ENCODE peak calls at places on chromosomes 3 and 15, in five cellular contexts. V is psoas muscle, L is Peyer's patch, O is cardiac muscle cell, P is IMR-90. I is an unnamed sample. For H3K36me3, the result is how much of the 10 kb centered on the place peaks cover.

GRCh38 chr15:74170083-74170844 is 3.2 kb upstream of the ISLR start:
- DNase-seq in V (no peak), L (no peak), P (no peak), O (no peak), I (no peak)

GRCh38 chr15:32646304-32646703 is 4.8 kb downstream of the SCG5 start:
- DNase-seq in V (no peak), L (no peak), O (peak), P (no peak), I (no peak)

GRCh38 chr3:10855083-10855870 is 39.2 kb downstream of the SLC6A11 start:
- DNase-seq in V (no peak), O (no peak), P (no peak), L (no peak), I (no peak)

GRCh38 chr15:74768771-74769342 is 13.0 kb upstream of the CSK start:
- DNase-seq in O (peak), V (no peak), P (peak), L (peak), I (peak)

GRCh38 chr15:91426412-91426811 is 326.4 kb downstream of the SV2B start:
- DNase-seq in V (no peak), O (no peak), P (no peak), L (no peak), I (no peak)

GRCh38 chr15:25236861-25237155 is 202.0 kb downstream of the UBE3A start:
- DNase-seq in L (no peak), O (no peak), P (no peak), V (no peak), I (no peak)

GRCh38 chr3:194769020-194769643 is 83.4 kb downstream of the FAM43A start:
- DNase-seq in O (peak), V (peak), P (peak), L (peak), I (peak)

GRCh38 chr3:171328419-171329082 is 131.7 kb downstream of the TNIK start:
- DNase-seq in V (no peak), L (no peak), O (no peak), P (no peak), I (no peak)

GRCh38 chr3:185069583-185070030 is 83.3 kb downstream of the C3orf70 start:
- DNase-seq in O (peak), L (peak), V (no peak), P (no peak), I (no peak)

DNA sequence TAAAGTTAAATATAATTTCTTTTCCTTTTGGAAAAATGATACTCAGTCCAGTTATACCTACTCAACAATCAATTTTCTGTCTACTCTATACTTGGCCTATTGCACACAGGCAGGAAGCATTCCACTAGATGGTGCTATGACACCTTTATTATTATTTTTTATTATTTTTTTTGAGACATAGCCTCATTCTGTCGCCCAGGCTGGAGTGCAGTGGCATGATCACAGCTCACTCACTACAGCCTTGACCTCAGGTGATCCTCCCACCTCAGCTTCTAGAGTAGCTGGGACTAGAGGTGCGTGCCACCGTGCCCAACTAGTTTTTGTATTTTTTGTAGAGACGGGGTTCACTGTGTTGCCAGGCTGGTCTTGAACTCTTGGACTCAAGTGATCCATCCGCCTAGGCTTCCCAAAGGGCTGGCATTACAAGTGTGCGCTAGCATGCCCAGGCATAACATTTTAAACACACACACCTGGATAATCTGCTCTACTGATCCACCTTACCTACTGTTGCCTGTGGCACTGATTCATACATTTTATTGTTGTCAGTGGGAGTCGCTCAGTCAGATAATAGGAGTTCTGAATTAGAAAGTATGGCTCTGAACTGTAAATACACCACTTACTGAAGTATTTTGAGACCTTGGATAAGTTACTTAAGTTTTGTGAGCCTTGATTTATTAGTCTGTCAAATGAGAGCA is 56.2 kb downstream of the EIF3J start:
- DNase-seq in L (no peak), V (no peak), O (no peak), P (no peak), I (no peak)
- H3K36me3 ChIP-seq in L (half or more), V (half or more), O (half or more), P (under half), I (under half)

DNA sequence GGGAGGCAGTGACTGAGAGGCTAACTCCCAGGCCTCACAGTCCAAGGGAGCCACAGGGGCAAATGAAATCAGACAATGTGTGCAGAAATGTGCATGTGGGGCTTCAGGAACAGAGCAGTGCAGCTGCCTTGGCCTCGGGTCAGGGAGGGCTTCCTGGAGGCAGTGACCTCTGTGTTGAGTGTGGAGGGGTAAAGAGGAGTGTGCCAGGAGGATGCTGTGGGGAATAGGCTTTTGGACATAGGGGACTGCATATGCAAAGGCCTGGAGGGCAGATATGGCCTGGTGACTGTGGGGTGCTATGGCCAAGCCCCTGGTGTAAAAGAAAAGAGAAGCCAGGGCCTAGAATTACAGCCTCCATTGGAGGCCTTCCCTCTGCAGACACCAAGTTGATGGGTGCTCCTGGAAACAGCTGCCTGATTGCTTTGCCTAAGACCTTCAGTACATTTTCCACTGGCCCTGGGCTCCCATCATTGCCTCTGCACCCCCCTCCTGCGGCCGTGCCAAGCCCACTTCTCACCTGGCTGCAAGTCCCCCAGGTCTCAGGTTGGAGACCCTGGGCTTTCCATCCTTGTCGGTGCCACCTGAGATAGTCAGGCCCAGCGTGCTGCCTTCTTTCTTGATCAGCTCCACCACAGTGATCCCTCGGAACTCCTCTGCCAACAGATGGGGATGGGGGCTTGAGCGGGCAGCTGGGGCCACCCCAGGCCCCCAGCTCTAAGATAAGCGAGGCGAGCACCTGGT is 15.1 kb downstream of the GRIP2 start:
- DNase-seq in O (no peak), P (no peak), V (no peak), L (no peak), I (peak)
- H3K4me3 ChIP-seq in O (no peak), P (no peak), V (peak), L (no peak), I (no peak)

DNA sequence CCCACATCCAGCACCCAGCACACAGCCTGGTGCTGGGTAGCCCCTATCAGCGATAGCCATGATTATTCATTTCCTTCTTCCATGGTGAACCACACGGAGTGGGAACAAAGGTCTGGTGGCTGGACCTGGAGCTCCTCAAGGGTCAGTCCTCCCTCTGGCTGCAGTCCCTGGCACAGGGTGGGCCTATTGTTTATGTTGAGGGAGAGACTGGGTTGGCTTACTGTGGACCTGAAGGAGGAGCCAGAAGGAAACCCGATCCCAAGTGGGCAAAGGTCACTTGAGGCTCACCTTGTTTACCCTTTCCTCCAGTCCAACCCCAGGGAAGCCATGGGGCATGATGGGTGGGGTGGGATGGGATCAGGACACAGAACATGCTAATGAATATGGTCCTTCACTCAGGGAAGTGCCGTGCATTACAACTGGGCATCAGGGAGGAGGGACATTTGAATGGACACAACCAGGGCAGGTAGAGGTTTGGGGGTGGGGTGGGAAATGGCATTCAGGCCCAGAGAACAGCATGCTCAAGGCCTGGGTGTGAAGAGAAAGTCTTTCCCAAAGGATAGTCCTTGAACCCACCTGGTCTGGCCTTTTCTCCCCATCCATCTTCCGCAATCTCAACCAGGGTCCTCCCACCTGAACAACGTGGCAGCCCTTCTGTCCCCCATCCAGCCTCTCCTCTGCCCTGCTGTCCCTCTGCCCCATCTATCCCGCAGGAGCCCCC is 1.4 kb upstream of the PRKCD start:
- DNase-seq in O (no peak), V (no peak), P (no peak), L (peak), I (peak)
- TF ChIP-seq CTCF in O (no peak), V (no peak), P (no peak), L (no peak), I (no peak)

DNA sequence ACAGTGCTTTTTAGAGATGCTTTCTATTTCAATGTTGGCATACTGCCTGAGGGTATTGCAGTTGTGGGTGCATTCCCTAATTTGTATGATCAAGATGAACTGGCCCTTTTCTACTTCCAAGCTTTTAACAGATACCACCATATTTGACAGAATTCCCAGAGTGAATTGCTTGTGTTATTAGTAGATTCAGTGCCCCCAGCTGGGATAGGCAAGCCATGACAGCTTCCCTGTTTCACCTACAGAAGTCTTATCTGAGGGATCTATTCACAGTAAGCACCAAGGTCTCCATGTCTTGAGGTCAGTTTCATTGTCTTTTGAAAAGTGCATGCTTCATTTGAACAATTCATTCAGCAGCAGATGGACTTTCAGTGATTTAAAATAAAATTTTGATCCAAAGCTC is 68.8 kb upstream of the GOLGA6B start:
- DNase-seq in V (no peak), O (no peak), L (no peak), P (peak), I (no peak)
- H3K36me3 ChIP-seq in V (half or more), O (under half), L (half or more), P (under half), I (under half)

GRCh38 chr15:67063689-67064606 is 1.5 kb upstream of the SMAD3 start:
- DNase-seq in O (peak), L (peak), P (peak), V (peak), I (no peak)
- H3K4me3 ChIP-seq in O (peak), L (peak), P (no peak), V (peak), I (no peak)

GRCh38 chr15:58212909-58213526 is 74.8 kb downstream of the AQP9 start:
- DNase-seq in P (peak), O (peak), V (no peak), L (no peak), I (no peak)
- TF ChIP-seq CTCF in P (peak), O (peak), V (peak), L (peak), I (peak)

I was measured in heart left ventricle.